ENCODE peak calls at places on chromosomes 13 and 19, in nine cellular contexts. K is K562, J is neural progenitor cell, Y is H1, V is mammary epithelial cell, D is uterus, Q is sigmoid colon, B is IMR-90, F is upper lobe of left lung. Z is an unnamed sample. For H3K27me3, the result is how much of the 10 kb centered on the place peaks cover.

GRCh38 chr13:85864963-85865530 is 65.8 kb upstream of the SLITRK6 start:
- DNase-seq in K (no peak), J (peak), Y (no peak), V (peak), D (no peak), Q (no peak), B (peak), F (no peak), Z (peak)

GRCh38 chr13:26406791-26407190 is 150.7 kb upstream of the WASF3 start:
- DNase-seq in K (no peak), J (no peak), Y (no peak), V (no peak), D (no peak), Q (no peak), B (no peak), F (no peak), Z (no peak)

GRCh38 chr19:28497137-28497536 is 715.8 kb downstream of the UQCRFS1 start:
- DNase-seq in K (no peak), J (no peak), Y (no peak), V (peak), D (no peak), Q (peak), B (no peak), F (no peak), Z (peak)

GRCh38 chr19:16572332-16573211 is at the start of gene SLC35E1:
- DNase-seq in K (peak), J (peak), Y (peak), V (peak), D (peak), Q (peak), B (peak), F (peak), Z (peak)

GRCh38 chr13:46622918-46623256 is 69.9 kb downstream of the LRCH1 start:
- DNase-seq in K (no peak), J (no peak), Y (no peak), V (peak), D (peak), Q (peak), B (peak), F (no peak), Z (peak)

GRCh38 chr13:107883561-107884175 is 331.7 kb downstream of the LIG4 start:
- DNase-seq in K (peak), J (no peak), Y (no peak), V (peak), D (no peak), Q (no peak), B (peak), F (no peak), Z (peak)

GRCh38 chr13:82165396-82166174 is 1716.7 kb downstream of the SLITRK1 start:
- DNase-seq in K (no peak), J (no peak), Y (no peak), V (no peak), D (no peak), Q (peak), B (no peak), F (no peak), Z (no peak)

GRCh38 chr13:33322965-33323668 is 37.6 kb upstream of the STARD13 start:
- DNase-seq in K (no peak), J (no peak), Y (no peak), V (no peak), D (no peak), Q (no peak), B (no peak), F (no peak), Z (no peak)

GRCh38 chr13:35857769-35858168 is 273.4 kb downstream of the DCLK1 start:
- DNase-seq in K (no peak), J (peak), Y (peak), V (no peak), D (no peak), Q (no peak), B (peak), F (no peak), Z (no peak)

GRCh38 chr19:34224996-34225658 is 29.2 kb upstream of the GARRE1 start:
- DNase-seq in K (no peak), J (no peak), Y (no peak), V (peak), D (no peak), Q (no peak), B (peak), F (no peak), Z (peak)

GRCh38 chr19:18589380-18590272 is 1.0 kb downstream of the REX1BD start:
- DNase-seq in K (peak), J (peak), Y (peak), V (peak), D (peak), Q (peak), B (peak), F (peak), Z (peak)

GRCh38 chr13:75855847-75856246 is 219.7 kb downstream of the LMO7 start:
- DNase-seq in K (no peak), J (no peak), Y (no peak), V (no peak), D (no peak), Q (no peak), B (no peak), F (no peak), Z (no peak)

GRCh38 chr19:30662211-30662861 is 290.2 kb downstream of the ZNF536 start:
- DNase-seq in K (no peak), J (no peak), Y (no peak), V (peak), D (no peak), Q (no peak), B (no peak), F (no peak), Z (no peak)

GRCh38 chr19:46015080-46015960 is 7.5 kb downstream of the PGLYRP1 start:
- DNase-seq in K (peak), J (peak), Y (peak), V (peak), D (peak), Q (no peak), B (no peak), F (peak), Z (peak)

GRCh38 chr19:7817801-7818200 is 12.2 kb upstream of the EVI5L start:
- DNase-seq in K (no peak), J (no peak), Y (no peak), V (no peak), D (no peak), Q (no peak), B (no peak), F (no peak), Z (no peak)

GRCh38 chr13:107867701-107868661 is 347.4 kb downstream of the LIG4 start:
- DNase-seq in K (peak), J (peak), Y (no peak), V (peak), D (no peak), Q (no peak), B (peak), F (peak), Z (peak)

GRCh38 chr13:48161530-48162179 is 66.8 kb upstream of the MED4 start:
- DNase-seq in K (no peak), J (no peak), Y (no peak), V (no peak), D (no peak), Q (peak), B (no peak), F (peak), Z (no peak)

GRCh38 chr19:49849433-49850220 is 1.3 kb upstream of the PTOV1 start:
- DNase-seq in K (no peak), J (no peak), Y (no peak), V (no peak), D (no peak), Q (no peak), B (no peak), F (no peak), Z (no peak)

GRCh38 chr13:107992542-107992941 is 222.8 kb downstream of the LIG4 start:
- DNase-seq in K (peak), J (no peak), Y (no peak), V (no peak), D (no peak), Q (no peak), B (no peak), F (peak), Z (no peak)

GRCh38 chr19:46979770-46980105 is 39.9 kb upstream of the NPAS1 start:
- DNase-seq in K (no peak), J (peak), Y (no peak), V (no peak), D (no peak), Q (no peak), B (no peak), F (no peak), Z (no peak)

GRCh38 chr19:32868206-32868950 is 1.2 kb downstream of the SLC7A9 start:
- DNase-seq in K (no peak), J (no peak), Y (no peak), V (no peak), D (no peak), Q (no peak), B (no peak), F (peak), Z (no peak)

GRCh38 chr13:99702687-99703319 is 201.5 kb downstream of the TM9SF2 start:
- DNase-seq in K (no peak), J (peak), Y (no peak), V (no peak), D (no peak), Q (no peak), B (no peak), F (no peak), Z (no peak)

GRCh38 chr19:6481541-6482342 is at the start of gene DENND1C:
- DNase-seq in K (peak), J (peak), Y (no peak), V (no peak), D (no peak), Q (no peak), B (no peak), F (peak), Z (no peak)

GRCh38 chr13:85313761-85314503 is 485.3 kb downstream of the SLITRK6 start:
- DNase-seq in K (no peak), J (no peak), Y (no peak), V (peak), D (no peak), Q (no peak), B (peak), F (no peak), Z (peak)

GRCh38 chr19:34189199-34189916 is 17.1 kb downstream of the LSM14A start:
- DNase-seq in K (no peak), J (no peak), Y (no peak), V (no peak), D (no peak), Q (no peak), B (no peak), F (no peak), Z (no peak)

GRCh38 chr19:964761-965694 is 19.1 kb upstream of the WDR18 start:
- DNase-seq in K (no peak), J (no peak), Y (no peak), V (peak), D (no peak), Q (no peak), B (peak), F (no peak), Z (peak)

GRCh38 chr13:75869981-75870380 is 233.9 kb downstream of the LMO7 start:
- DNase-seq in K (no peak), J (no peak), Y (no peak), V (no peak), D (no peak), Q (no peak), B (no peak), F (no peak), Z (no peak)

GRCh38 chr19:18741124-18741493 is 50.0 kb downstream of the COMP start:
- DNase-seq in K (no peak), J (no peak), Y (no peak), V (no peak), D (no peak), Q (no peak), B (no peak), F (no peak), Z (no peak)

GRCh38 chr13:73704587-73704986 is 429.6 kb downstream of the KLF12 start:
- DNase-seq in K (no peak), J (peak), Y (no peak), V (no peak), D (no peak), Q (no peak), B (no peak), F (no peak), Z (no peak)

GRCh38 chr13:33348366-33348765 is 62.8 kb upstream of the STARD13 start:
- DNase-seq in K (no peak), J (no peak), Y (no peak), V (no peak), D (no peak), Q (no peak), B (peak), F (no peak), Z (peak)

GRCh38 chr13:63455938-63456337 is 2040.3 kb upstream of the PCDH20 start:
- DNase-seq in K (peak), J (peak), Y (no peak), V (no peak), D (no peak), Q (no peak), B (no peak), F (no peak), Z (no peak)
- TF ChIP-seq CTCF in K (no peak), J (peak), Y (no peak), V (peak), D (no peak), Q (no peak), B (peak), F (no peak), Z (no peak)

GRCh38 chr19:55443045-55443823 is at the start of gene SHISA7:
- DNase-seq in K (peak), J (peak), Y (no peak), V (no peak), D (no peak), Q (no peak), B (no peak), F (no peak), Z (no peak)

GRCh38 chr19:55442372-55443044 is 592 bp downstream of the SHISA7 start:
- DNase-seq in K (peak), J (peak), Y (no peak), V (no peak), D (no peak), Q (no peak), B (no peak), F (no peak), Z (no peak)

GRCh38 chr19:55440411-55441105 is 2.5 kb downstream of the SHISA7 start:
- DNase-seq in K (peak), J (peak), Y (no peak), V (no peak), D (no peak), Q (no peak), B (no peak), F (no peak), Z (no peak)

GRCh38 chr19:55441692-55442321 is 1.3 kb downstream of the SHISA7 start:
- DNase-seq in K (peak), J (peak), Y (no peak), V (no peak), D (no peak), Q (no peak), B (no peak), F (no peak), Z (no peak)

DNA sequence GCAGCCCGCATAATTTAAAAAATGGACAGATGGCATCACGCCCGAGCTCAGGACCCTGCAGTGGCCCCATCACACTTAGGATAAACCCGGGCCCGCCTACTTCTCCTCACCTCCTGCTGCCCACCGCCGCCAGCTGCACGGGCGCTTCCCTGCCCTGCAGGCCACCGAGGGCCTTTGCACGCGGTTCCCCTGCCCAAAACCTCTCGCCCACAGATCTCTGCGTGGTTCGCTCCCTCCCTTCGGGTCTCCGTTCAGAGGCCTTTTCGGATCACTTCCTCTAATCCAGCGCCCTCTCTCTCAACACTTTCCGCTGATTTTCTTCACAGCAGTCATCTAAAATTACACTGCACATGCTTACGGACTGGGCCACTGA is 1.8 kb downstream of the SHISA7 start:
- DNase-seq in K (no peak), J (no peak), Y (no peak), V (no peak), D (no peak), Q (no peak), B (no peak), F (no peak), Z (no peak)
- H3K27me3 ChIP-seq in K (under half), J (half or more), Y (under half), V (under half), D (under half), Q (half or more), B (half or more), F (under half), Z (under half)

GRCh38 chr13:42495256-42495655 is 78.7 kb upstream of the TNFSF11 start:
- DNase-seq in K (no peak), J (no peak), Y (no peak), V (peak), D (no peak), Q (no peak), B (no peak), F (no peak), Z (no peak)

GRCh38 chr13:42495751-42496150 is 78.2 kb upstream of the TNFSF11 start:
- DNase-seq in K (no peak), J (no peak), Y (no peak), V (no peak), D (no peak), Q (no peak), B (no peak), F (no peak), Z (no peak)

GRCh38 chr13:42494157-42494556 is 79.8 kb upstream of the TNFSF11 start:
- DNase-seq in K (no peak), J (no peak), Y (no peak), V (peak), D (no peak), Q (no peak), B (no peak), F (no peak), Z (no peak)

GRCh38 chr13:42497798-42498197 is 76.2 kb upstream of the TNFSF11 start:
- DNase-seq in K (no peak), J (no peak), Y (no peak), V (peak), D (no peak), Q (no peak), B (peak), F (no peak), Z (peak)

DNA sequence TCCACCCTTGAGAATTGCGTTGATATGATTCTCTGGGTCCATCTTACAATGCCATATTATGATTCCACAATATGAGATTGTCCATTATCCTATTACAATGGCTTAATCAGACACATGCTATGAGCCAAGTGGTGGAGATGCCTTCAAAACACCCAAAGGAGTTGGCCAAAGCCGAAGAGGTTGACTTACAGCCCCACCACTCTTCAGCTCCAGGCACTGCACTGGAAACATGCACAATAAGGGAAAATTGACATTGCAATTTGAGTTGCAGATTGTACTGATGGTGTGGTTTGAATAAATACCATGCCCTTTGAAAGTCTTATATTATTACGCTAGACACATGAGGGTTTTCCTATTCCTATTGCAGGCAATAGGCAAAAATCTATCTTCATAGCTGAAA is 75.4 kb upstream of the TNFSF11 start:
- DNase-seq in K (no peak), J (no peak), Y (no peak), V (no peak), D (no peak), Q (no peak), B (no peak), F (no peak), Z (no peak)
- TF ChIP-seq CTCF in K (peak), J (no peak), Y (peak), V (peak), D (no peak), Q (no peak), B (no peak), F (no peak), Z (no peak)

DNA sequence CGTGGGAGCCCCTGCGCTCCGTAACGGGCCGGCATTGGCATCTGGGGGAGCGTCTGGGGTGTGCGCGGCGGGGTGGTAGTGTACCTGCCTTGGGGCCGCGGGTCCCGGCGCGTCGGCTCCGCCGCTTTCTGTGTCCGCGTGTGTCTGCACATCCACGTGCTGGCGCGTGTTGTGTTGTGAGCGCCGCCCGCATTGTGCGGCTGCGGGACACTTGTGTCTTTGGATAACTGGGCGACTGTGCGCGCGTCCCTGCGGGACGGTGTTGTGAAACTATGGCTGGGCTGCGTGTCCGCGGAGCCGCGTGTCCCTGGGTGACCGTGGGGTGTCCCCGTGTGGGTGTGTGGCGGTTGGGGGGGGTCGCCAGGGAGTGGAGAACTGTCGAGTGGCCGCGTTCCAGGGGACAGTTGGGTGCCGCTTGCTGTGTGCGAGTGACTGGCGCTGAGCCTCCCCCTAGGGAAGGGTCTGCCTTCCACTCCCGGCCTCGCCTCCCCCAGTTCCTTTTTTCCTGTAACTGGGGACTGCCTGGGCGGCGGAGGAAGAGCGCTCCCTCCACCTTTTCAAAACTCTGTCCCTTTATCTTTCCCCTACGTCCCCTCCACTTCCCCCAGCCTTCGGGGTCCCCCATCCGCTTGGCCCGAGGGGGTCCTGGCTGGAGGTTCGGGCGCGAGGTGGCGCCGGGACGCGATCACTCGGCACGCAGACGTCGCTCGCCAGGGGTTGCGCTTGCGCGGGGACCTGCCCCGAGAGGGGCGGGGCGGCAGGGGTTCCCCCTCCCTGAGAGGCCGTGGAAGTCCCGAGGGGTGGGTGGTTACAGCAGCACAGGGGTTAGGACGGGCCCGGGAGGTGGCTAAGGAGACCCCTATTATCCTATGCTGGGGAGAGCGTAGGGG is 5.6 kb upstream of the NFIC start:
- DNase-seq in K (peak), J (peak), Y (no peak), V (no peak), D (peak), Q (peak), B (no peak), F (peak), Z (no peak)
- H3K27me3 ChIP-seq in K (under half), J (half or more), Y (half or more), V (under half), D (under half), Q (under half), B (under half), F (under half), Z (under half)